ENCODE peak calls at places on chromosomes 2 and 18, in eight cellular contexts. Z, H, J, R, S, T, I and U are unnamed samples.

GRCh38 chr2:37625781-37626548 is 45.5 kb downstream of the CDC42EP3 start:
- DNase-seq in J (no peak), T (no peak), S (no peak), H (no peak), I (no peak), Z (no peak), R (peak), U (no peak)

GRCh38 chr18:73283788-73284187 is 416.0 kb upstream of the NETO1 start:
- DNase-seq in H (no peak), Z (peak), J (no peak), T (no peak), R (peak), I (peak), S (no peak), U (no peak)

GRCh38 chr2:141142025-141142424 is 988.8 kb downstream of the LRP1B start:
- DNase-seq in R (no peak), I (no peak), H (no peak), Z (no peak), T (no peak), S (no peak), J (no peak), U (no peak)

GRCh38 chr2:41872646-41873045 is 175.2 kb upstream of the PKDCC start:
- DNase-seq in T (no peak), R (peak), J (no peak), I (no peak), S (no peak), Z (peak), H (no peak), U (no peak)

GRCh38 chr2:43218550-43219382 is 7.6 kb downstream of the ZFP36L2 start:
- DNase-seq in I (no peak), R (peak), T (no peak), Z (peak), S (peak), H (no peak), J (no peak), U (no peak)

GRCh38 chr2:42792583-42793313 is at the start of gene HAAO:
- DNase-seq in Z (no peak), R (no peak), I (no peak), H (no peak), J (no peak), T (peak), S (peak), U (no peak)

GRCh38 chr2:60834270-60834717 is 47.1 kb upstream of the REL start:
- DNase-seq in H (no peak), R (no peak), S (no peak), I (no peak), T (no peak), Z (no peak), J (no peak), U (no peak)

GRCh38 chr18:58993260-58993659 is 128.6 kb downstream of the ZNF532 start:
- DNase-seq in S (no peak), R (peak), Z (peak), J (no peak), H (no peak), T (no peak), I (peak), U (no peak)

GRCh38 chr2:10864888-10865551 is 46.7 kb upstream of the KCNF1 start:
- DNase-seq in T (no peak), I (no peak), J (no peak), R (no peak), Z (no peak), H (no peak), S (no peak), U (no peak)
- TF ChIP-seq CTCF in T (no peak), I (peak), J (no peak), R (peak), Z (peak), H (no peak), S (peak), U (peak)

GRCh38 chr18:12394428-12394827 is 13.3 kb upstream of the PRELID3A start:
- DNase-seq in R (no peak), J (no peak), Z (no peak), H (peak), T (no peak), S (peak), I (no peak), U (no peak)
- TF ChIP-seq CTCF in R (peak), J (no peak), Z (peak), H (peak), T (no peak), S (peak), I (peak), U (peak)

GRCh38 chr2:222960126-222960525 is 91.9 kb upstream of the KCNE4 start:
- DNase-seq in I (no peak), H (no peak), S (no peak), R (no peak), J (no peak), T (no peak), Z (peak), U (no peak)

GRCh38 chr2:222964632-222965031 is 87.4 kb upstream of the KCNE4 start:
- DNase-seq in I (no peak), H (no peak), Z (no peak), R (no peak), S (no peak), J (no peak), T (no peak), U (no peak)

DNA sequence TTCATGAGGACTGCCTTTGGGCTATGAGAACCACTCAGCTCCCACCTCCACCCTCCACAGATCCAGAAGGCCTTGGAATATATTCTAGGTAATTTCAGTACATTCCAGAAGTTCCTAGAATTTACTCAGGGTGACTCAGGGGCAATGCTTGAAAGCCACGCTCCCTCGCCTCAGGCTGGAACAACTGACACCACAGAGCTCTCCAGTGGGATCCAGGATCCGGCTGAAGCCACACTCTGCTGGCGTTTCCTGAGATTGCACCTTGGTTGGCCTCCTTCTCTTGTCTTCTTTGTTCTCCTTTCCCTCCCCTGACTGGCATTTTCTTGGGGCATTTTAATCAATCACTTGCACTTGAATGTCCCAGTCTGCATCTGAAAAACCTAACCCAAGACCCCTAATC is 92.6 kb upstream of the KCNE4 start:
- DNase-seq in S (peak), R (peak), Z (peak), I (peak), H (no peak), T (no peak), J (no peak), U (no peak)
- TF ChIP-seq CTCF in S (peak), R (peak), Z (peak), I (peak), H (peak), T (no peak), J (no peak), U (peak)

DNA sequence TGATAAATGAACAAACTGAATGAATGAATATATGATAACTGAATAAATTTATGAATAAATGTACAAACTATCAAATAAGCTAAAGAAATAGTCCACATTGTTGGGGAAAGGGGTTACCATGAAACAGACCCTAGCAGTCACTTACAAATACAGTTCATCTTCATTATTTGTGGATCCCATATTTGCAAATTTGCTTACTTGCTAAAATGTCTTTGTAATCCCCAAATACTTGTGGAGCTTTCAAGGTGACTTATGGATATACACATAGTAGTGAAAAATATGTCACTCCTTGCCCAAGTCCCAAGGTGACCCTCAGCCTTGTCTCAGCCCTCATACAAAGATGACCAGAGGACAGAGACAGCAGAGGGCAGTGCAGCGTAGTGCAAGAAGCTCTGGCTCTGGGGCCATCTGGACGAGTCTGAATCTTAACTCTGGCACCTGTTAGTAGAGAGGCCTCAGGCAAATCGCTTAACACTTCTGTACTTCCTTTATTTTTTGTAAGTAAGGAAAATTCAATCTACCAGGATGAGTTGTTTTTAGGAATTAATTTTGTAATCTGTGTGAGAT is 3.1 kb downstream of the PAIP2B start:
- DNase-seq in H (peak), T (peak), J (no peak), R (peak), I (no peak), S (peak), Z (peak), U (no peak)
- TF ChIP-seq CTCF in H (peak), T (peak), J (no peak), R (peak), I (peak), S (peak), Z (peak), U (peak)

DNA sequence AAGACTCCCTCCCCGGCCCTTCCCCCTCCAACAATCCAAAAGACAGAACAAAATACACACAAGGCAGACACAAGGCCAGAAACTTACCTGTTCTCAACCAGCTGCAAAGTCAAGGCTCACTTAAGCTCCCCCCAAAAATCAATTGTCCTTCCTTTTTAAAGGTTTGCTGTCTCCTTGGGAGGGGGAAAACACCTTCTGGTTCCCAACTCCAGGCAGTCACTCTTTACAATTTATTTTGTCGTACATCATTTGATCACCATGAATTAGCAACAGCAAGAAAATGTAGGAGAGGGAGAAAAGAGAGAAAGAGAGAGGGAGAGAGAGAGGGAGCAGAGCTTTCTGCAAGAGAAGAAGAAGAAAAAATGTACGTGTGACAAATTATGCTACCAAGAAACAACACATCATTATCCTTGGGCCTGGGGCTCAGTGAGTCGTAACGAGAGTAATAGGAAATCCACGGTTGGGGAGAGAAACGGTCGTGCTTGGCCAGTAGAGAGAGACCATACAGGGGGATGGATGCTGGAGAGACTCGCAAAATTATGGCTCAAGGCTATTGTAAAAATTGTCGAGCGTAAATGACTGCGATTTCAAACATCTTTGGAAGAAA is at the start of gene KLHL14:
- DNase-seq in I (no peak), T (no peak), J (no peak), Z (no peak), H (no peak), R (no peak), S (no peak), U (no peak)
- TF ChIP-seq CTCF in I (no peak), T (no peak), J (no peak), Z (no peak), H (no peak), R (no peak), S (no peak), U (no peak)

DNA sequence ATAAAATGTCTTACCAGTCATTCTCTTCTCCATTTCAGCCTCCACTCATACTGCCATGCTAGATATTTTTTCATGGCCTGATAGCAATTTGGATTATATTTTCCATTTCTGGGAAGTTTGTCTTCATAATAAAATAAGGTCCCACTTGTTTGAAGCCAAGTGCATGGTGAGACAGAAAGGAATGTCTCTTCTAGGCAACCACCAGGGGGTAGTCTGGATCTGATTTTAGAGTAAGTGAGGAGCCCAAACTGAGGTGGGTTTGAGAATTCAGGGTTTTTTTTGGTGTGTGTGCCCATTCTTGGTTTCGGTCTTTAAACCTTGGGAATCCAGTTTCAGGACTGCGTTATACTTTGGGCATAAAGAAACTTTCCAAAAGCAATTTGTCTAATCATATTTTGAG is 315.5 kb downstream of the RPRM start:
- DNase-seq in J (no peak), I (no peak), S (peak), H (no peak), T (no peak), R (peak), Z (peak), U (no peak)
- TF ChIP-seq CTCF in J (no peak), I (no peak), S (peak), H (no peak), T (peak), R (peak), Z (peak), U (peak)

DNA sequence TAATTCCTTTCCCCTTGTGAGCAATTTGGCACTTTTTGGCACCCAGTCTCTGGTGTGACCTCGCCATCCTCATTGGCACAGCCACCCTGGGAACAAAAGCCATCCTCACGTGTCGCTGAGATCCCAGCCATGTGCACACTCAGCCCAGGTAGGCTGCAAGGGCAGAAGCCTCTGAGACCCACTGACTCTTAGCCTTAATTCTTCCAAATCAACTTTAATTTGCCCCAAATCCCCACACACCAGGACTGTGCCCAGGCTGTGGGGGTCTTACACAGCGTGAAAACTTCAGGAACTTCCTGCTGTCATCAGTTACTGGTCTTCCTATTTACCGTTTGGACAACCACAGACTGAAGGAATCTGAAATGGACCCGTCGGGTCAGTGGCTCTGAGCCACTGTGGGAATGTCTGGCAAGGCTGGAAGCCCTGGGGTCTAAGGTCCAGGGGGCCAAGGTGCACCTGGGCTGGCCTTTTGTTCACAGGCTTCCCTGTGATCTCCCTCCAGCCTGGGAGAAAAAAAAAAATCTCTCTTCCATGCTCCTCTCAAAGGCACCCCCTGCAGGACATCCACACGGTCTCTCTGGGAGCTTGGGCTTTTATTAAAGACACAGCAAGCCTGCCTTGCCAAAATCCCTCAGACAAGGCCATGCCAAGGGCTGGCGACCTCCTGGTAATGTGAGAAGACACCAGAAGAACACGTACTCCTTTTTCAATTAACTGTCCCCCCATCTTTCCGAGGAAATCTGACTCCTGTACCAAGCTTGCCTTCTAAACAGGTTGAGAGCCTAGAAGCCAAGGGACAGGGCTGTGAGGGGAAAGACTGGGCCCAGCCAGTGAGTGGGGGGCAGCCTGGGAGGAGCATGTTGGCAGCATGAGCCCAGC is 42.1 kb upstream of the LAPTM4A start:
- DNase-seq in T (peak), I (peak), R (peak), S (peak), Z (peak), J (no peak), H (peak), U (no peak)
- TF ChIP-seq CTCF in T (peak), I (peak), R (peak), S (peak), Z (peak), J (peak), H (peak), U (peak)

GRCh38 chr2:143574069-143574468 is 444.9 kb downstream of the ARHGAP15 start:
- DNase-seq in J (no peak), I (no peak), Z (no peak), H (no peak), S (no peak), T (no peak), R (no peak), U (no peak)
- TF ChIP-seq CTCF in J (no peak), I (no peak), Z (no peak), H (no peak), S (peak), T (no peak), R (no peak), U (peak)

GRCh38 chr2:27442282-27442980 is at the start of gene KRTCAP3:
- DNase-seq in I (no peak), R (no peak), H (peak), T (no peak), Z (no peak), J (no peak), S (peak), U (peak)
- TF ChIP-seq CTCF in I (no peak), R (no peak), H (no peak), T (no peak), Z (no peak), J (no peak), S (peak), U (peak)

GRCh38 chr2:146523218-146523617 is 1321.6 kb upstream of the ACVR2A start:
- DNase-seq in I (no peak), S (no peak), Z (peak), J (no peak), H (no peak), R (peak), T (no peak), U (no peak)
- TF ChIP-seq CTCF in I (no peak), S (peak), Z (peak), J (no peak), H (no peak), R (no peak), T (no peak), U (peak)